ENCODE peak calls at places on chromosomes 16 and 17, in four cellular contexts. R is nephron progenitor cell; Y is CD4-positive, CD25-positive, alpha-beta regulatory T cell; I is activated CD8-positive, alpha-beta memory T cell treated with anti-CD3 and anti-CD28 coated beads for 1 hour. L is an unnamed sample.

GRCh38 chr17:74199306-74200092 is 4.0 kb upstream of the RPL38 start:
- DNase-seq in R (peak), Y (peak), I (peak), L (peak)

GRCh38 chr16:85220125-85220839 is 108.0 kb upstream of the CIBAR2 start:
- DNase-seq in R (peak), Y (no peak), I (no peak), L (no peak)

GRCh38 chr17:9457005-9457404 is 118.6 kb downstream of the STX8 start:
- DNase-seq in R (no peak), Y (no peak), I (no peak), L (no peak)

GRCh38 chr17:35448899-35449227 is 297 bp upstream of the SLFN13 start:
- DNase-seq in R (no peak), Y (no peak), I (no peak), L (peak)

GRCh38 chr16:8924214-8924613 is 39.5 kb downstream of the USP7 start:
- DNase-seq in R (no peak), Y (no peak), I (no peak), L (no peak)

GRCh38 chr17:49646391-49647255 is 31.3 kb downstream of the SPOP start:
- DNase-seq in R (no peak), Y (no peak), I (no peak), L (no peak)

GRCh38 chr17:2931426-2931825 is 132.0 kb downstream of the OR1D5 start:
- DNase-seq in R (no peak), Y (no peak), I (no peak), L (peak)

GRCh38 chr16:58338205-58338604 is 43.4 kb upstream of the PRSS54 start:
- DNase-seq in R (no peak), Y (no peak), I (no peak), L (no peak)

GRCh38 chr16:72835041-72835440 is 212.9 kb downstream of the ZFHX3 start:
- DNase-seq in R (no peak), Y (no peak), I (no peak), L (no peak)

GRCh38 chr16:27779719-27780161 is 229.8 kb downstream of the KATNIP start:
- DNase-seq in R (peak), Y (no peak), I (no peak), L (peak)

GRCh38 chr17:8041980-8042379 is 3.1 kb downstream of the ALOX15B start:
- DNase-seq in R (no peak), Y (no peak), I (no peak), L (no peak)

GRCh38 chr16:10098991-10099390 is 83.2 kb downstream of the GRIN2A start:
- DNase-seq in R (no peak), Y (no peak), I (no peak), L (no peak)

GRCh38 chr16:71515026-71515425 is 11.2 kb upstream of the CHST4 start:
- DNase-seq in R (no peak), Y (no peak), I (no peak), L (no peak)